ENCODE peak calls at places on chromosomes 3 and 15, in nine cellular contexts. X, I, F, H, S, G, P, U and J are unnamed samples. For H3K4me1, the result is how much of the 10 kb centered on the place peaks cover.

GRCh38 chr3:112604536-112604935 is 36.4 kb downstream of the CCDC80 start:
- DNase-seq in X (no peak), I (no peak), F (no peak), H (no peak), S (no peak), G (no peak), P (no peak), U (no peak), J (no peak)

GRCh38 chr3:71926242-71926560 is 141.3 kb upstream of the PROK2 start:
- DNase-seq in X (no peak), I (no peak), F (no peak), H (peak), S (no peak), G (peak), P (peak), U (peak), J (no peak)

GRCh38 chr3:54427501-54427900 is 305.1 kb downstream of the CACNA2D3 start:
- DNase-seq in X (no peak), I (no peak), F (no peak), H (no peak), S (no peak), G (no peak), P (no peak), U (no peak), J (no peak)

GRCh38 chr3:42803800-42804112 is 534 bp downstream of the HIGD1A start:
- DNase-seq in X (peak), I (no peak), F (no peak), H (peak), S (peak), G (no peak), P (no peak), U (peak), J (no peak)

GRCh38 chr3:180229113-180229512 is 192.4 kb upstream of the PEX5L start:
- DNase-seq in X (no peak), I (no peak), F (no peak), H (no peak), S (no peak), G (no peak), P (no peak), U (no peak), J (no peak)

GRCh38 chr3:39447637-39448483 is 19.6 kb upstream of the MOBP start:
- DNase-seq in X (no peak), I (no peak), F (no peak), H (peak), S (peak), G (peak), P (peak), U (peak), J (peak)

GRCh38 chr15:84859143-84859542 is 25.3 kb upstream of the SLC28A1 start:
- DNase-seq in X (no peak), I (peak), F (no peak), H (peak), S (no peak), G (no peak), P (peak), U (no peak), J (no peak)

GRCh38 chr15:89669309-89669865 is 9.8 kb downstream of the PLIN1 start:
- DNase-seq in X (no peak), I (no peak), F (peak), H (no peak), S (no peak), G (no peak), P (no peak), U (no peak), J (no peak)

GRCh38 chr15:93462690-93463089 is 373.7 kb upstream of the RGMA start:
- DNase-seq in X (no peak), I (no peak), F (no peak), H (no peak), S (no peak), G (no peak), P (no peak), U (no peak), J (no peak)

GRCh38 chr3:126538316-126538715 is 14.4 kb downstream of the CHST13 start:
- DNase-seq in X (no peak), I (peak), F (peak), H (no peak), S (no peak), G (no peak), P (no peak), U (peak), J (no peak)

GRCh38 chr3:45984331-45985312 is 11.0 kb downstream of the FYCO1 start:
- DNase-seq in X (peak), I (peak), F (no peak), H (no peak), S (no peak), G (no peak), P (no peak), U (no peak), J (no peak)

GRCh38 chr3:29247088-29247745 is 33.7 kb upstream of the RBMS3 start:
- DNase-seq in X (no peak), I (no peak), F (no peak), H (no peak), S (no peak), G (no peak), P (no peak), U (no peak), J (no peak)

GRCh38 chr3:57538465-57538864 is 5.7 kb downstream of the DNAH12 start:
- DNase-seq in X (no peak), I (no peak), F (no peak), H (no peak), S (no peak), G (no peak), P (no peak), U (no peak), J (no peak)

GRCh38 chr15:66084704-66085103 is 168.8 kb downstream of the MEGF11 start:
- DNase-seq in X (no peak), I (no peak), F (no peak), H (no peak), S (no peak), G (no peak), P (no peak), U (no peak), J (no peak)

GRCh38 chr15:82093774-82094211 is 48.0 kb upstream of the MEX3B start:
- DNase-seq in X (no peak), I (no peak), F (no peak), H (no peak), S (no peak), G (no peak), P (no peak), U (no peak), J (no peak)

GRCh38 chr3:97699889-97700288 is 64.7 kb upstream of the ARL6 start:
- DNase-seq in X (no peak), I (no peak), F (no peak), H (no peak), S (no peak), G (no peak), P (no peak), U (no peak), J (no peak)

GRCh38 chr3:97711664-97712063 is 52.9 kb upstream of the ARL6 start:
- DNase-seq in X (no peak), I (no peak), F (no peak), H (no peak), S (no peak), G (no peak), P (no peak), U (no peak), J (no peak)

DNA sequence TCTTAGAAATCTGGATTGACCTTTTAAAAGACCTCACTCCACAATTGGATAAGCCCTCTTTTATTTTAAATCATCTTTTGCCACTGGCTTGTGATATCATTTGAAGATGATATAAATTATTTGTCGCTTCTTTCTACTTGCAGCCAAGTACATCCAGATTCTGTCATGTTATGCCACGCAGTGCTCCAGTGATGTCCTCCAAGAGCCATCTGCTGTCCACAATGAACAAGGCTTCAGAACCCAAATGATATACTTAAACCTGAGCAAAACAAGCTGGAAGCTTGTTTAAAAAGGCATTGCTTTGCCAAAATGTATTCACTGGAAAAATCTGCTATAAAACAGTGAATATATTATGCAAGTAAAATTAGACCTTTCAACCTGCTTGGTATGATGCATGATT is 58.8 kb upstream of the ARL6 start:
- DNase-seq in X (no peak), I (no peak), F (no peak), H (no peak), S (no peak), G (no peak), P (no peak), U (no peak), J (no peak)
- TF ChIP-seq CTCF in X (no peak), I (no peak), F (no peak), H (no peak), S (no peak), G (no peak), P (no peak), U (no peak), J (no peak)

GRCh38 chr15:37084602-37085001 is 15.7 kb downstream of the MEIS2 start:
- DNase-seq in X (no peak), I (no peak), F (no peak), H (no peak), S (no peak), G (no peak), P (no peak), U (no peak), J (no peak)
- H3K4me1 ChIP-seq in X (half or more), I (under half), F (under half), H (under half), S (half or more), G (under half), P (under half), U (under half), J (under half)

DNA sequence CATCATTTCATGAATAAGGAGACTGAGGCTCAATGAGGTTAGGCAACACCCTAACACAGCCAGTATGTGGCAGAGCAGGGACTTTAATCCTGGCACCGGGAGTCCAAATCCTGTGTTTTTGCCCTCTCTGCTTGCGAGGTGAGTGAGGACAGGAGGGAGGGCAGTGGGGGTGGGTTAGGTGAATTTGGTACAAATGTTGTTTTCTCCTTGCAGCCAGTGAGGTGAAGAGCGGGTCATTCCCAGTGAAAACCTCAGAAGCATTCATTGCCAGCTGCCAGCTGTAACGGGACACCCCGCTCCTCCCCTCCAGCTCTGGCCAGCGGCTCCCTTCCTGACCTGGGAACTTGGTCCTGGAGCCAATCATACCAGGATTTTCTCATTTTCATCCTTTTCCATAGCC is 45.7 kb upstream of the RAB6B start:
- DNase-seq in X (no peak), I (no peak), F (no peak), H (no peak), S (no peak), G (no peak), P (no peak), U (peak), J (peak)
- TF ChIP-seq CTCF in X (no peak), I (no peak), F (no peak), H (no peak), S (no peak), G (no peak), P (no peak), U (no peak), J (peak)

DNA sequence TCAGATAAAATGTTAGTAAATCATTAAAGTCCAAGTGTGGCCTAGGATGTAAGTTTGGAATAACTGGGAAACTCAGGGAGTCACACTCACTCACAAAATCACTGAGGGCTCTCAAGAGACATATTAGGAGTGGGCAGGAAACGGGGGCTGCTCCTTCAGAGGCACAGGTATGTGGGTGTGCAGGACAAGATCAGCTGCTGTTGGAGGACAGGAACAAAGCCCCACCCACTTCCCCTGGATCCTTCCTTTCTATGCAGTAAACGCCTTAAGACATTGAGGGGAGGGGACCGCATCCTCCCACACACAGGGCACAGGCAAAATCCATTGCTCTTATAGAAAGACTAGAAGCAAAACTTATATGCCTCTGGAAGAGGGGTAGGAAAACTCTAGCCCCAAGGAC is 30.2 kb downstream of the TM2D3 start:
- DNase-seq in X (no peak), I (no peak), F (no peak), H (no peak), S (no peak), G (no peak), P (no peak), U (no peak), J (no peak)
- H3K4me1 ChIP-seq in X (half or more), I (under half), F (under half), H (under half), S (under half), G (under half), P (under half), U (under half), J (under half)

DNA sequence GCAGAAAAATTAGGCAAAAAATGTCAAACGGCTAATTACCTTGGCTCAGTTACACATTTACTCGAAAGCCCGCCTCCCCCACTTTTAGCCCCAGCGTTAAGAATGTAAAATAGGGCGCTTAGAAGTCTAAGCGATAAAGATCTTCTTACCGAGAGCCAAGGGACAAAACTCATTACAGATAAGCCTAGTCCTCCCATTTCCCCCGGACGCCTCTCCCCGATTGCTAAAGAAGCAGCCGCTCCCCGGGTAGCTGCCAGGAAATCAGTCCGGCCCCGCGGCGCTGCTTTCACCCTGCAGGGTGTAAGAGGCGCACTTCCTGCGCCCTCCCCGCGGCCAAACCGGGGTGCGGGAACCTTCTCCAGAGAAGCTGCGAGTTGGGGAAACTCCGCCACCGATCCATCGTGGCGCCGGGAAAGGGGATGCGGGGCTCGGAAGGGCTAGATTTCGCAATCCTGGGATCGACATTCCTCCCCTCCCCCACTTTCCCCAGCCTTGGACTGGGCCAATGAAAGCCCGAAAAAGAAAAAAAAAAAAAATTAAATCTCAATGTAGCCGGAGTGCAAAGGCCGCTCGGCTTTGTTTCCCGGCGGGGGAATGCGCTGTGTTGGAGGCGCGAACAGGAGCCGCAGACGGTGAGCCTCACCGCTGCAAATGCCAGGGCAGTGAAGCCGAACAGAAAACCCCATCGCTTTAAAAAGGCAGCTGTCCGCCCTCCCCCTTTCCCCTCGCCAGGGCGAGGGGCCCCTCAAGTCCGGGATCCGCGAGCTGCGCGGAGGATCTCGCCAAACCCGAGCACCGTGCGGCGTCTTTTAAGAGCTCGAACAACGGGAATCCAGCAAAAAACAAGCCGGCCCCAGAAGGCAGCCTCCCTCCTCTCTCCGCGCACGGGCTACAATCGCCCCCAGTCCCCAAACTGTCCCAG is 658 bp upstream of the PTPRG start:
- DNase-seq in X (peak), I (peak), F (peak), H (peak), S (peak), G (peak), P (peak), U (peak), J (peak)
- TF ChIP-seq CTCF in X (peak), I (peak), F (no peak), H (no peak), S (no peak), G (no peak), P (no peak), U (no peak), J (no peak)

GRCh38 chr3:38171622-38172021 is 6.3 kb downstream of the OXSR1 start:
- DNase-seq in X (no peak), I (no peak), F (no peak), H (no peak), S (no peak), G (no peak), P (no peak), U (no peak), J (no peak)

GRCh38 chr3:38168151-38168987 is 3.0 kb downstream of the OXSR1 start:
- DNase-seq in X (no peak), I (no peak), F (no peak), H (no peak), S (no peak), G (no peak), P (no peak), U (no peak), J (no peak)

GRCh38 chr3:38168988-38169363 is 3.6 kb downstream of the OXSR1 start:
- DNase-seq in X (no peak), I (no peak), F (no peak), H (no peak), S (no peak), G (no peak), P (no peak), U (no peak), J (no peak)

GRCh38 chr3:38173834-38174418 is 8.6 kb downstream of the OXSR1 start:
- DNase-seq in X (no peak), I (no peak), F (no peak), H (no peak), S (no peak), G (no peak), P (no peak), U (no peak), J (no peak)

GRCh38 chr3:38170722-38171121 is 5.4 kb downstream of the OXSR1 start:
- DNase-seq in X (no peak), I (no peak), F (no peak), H (no peak), S (no peak), G (no peak), P (no peak), U (no peak), J (no peak)
- H3K4me1 ChIP-seq in X (half or more), I (under half), F (under half), H (under half), S (under half), G (under half), P (under half), U (under half), J (under half)

GRCh38 chr15:68230157-68231100 is 901 bp upstream of the CLN6 start:
- DNase-seq in X (no peak), I (no peak), F (no peak), H (peak), S (peak), G (no peak), P (no peak), U (no peak), J (no peak)
- TF ChIP-seq CTCF in X (no peak), I (no peak), F (no peak), H (no peak), S (no peak), G (no peak), P (no peak), U (no peak), J (no peak)